ENCODE peak calls at places on chromosomes 7 and 10, in five cellular contexts. U is GM23338, K is A549, O is GM12878, V is K562. B is an unnamed sample.

GRCh38 chr10:12844796-12845524 is 156.6 kb downstream of the CCDC3 start:
- DNase-seq in U (no peak), K (peak; percentile 53), O (no peak), V (no peak), B (peak; percentile 10)

GRCh38 chr7:116528008-116528789 is 3.4 kb downstream of the CAV1 start:
- DNase-seq in U (no peak), K (peak; percentile 64), O (no peak), V (no peak), B (no peak)

GRCh38 chr10:90751107-90751997 is 106.5 kb downstream of the HTR7 start:
- DNase-seq in U (peak; percentile 82), K (peak; percentile 56), O (peak; percentile 27), V (peak; percentile 32), B (peak; percentile 49)

GRCh38 chr10:30553625-30554442 is 75.7 kb downstream of the LYZL2 start:
- DNase-seq in U (peak; percentile 85), K (peak; percentile 52), O (no peak), V (peak; percentile 71), B (peak; percentile 57)

GRCh38 chr10:62885656-62886461 is 69.7 kb upstream of the EGR2 start:
- DNase-seq in U (no peak), K (peak; percentile 51), O (no peak), V (no peak), B (peak; percentile 15)

GRCh38 chr10:74292871-74293427 is 141.9 kb downstream of the ADK start:
- DNase-seq in U (no peak), K (no peak), O (no peak), V (no peak), B (no peak)

GRCh38 chr7:107494910-107495309 is 25.1 kb downstream of the GPR22 start:
- DNase-seq in U (no peak), K (no peak), O (no peak), V (peak; percentile 68), B (no peak)

GRCh38 chr7:81206217-81206616 is 287.4 kb upstream of the SEMA3C start:
- DNase-seq in U (no peak), K (no peak), O (no peak), V (no peak), B (no peak)

GRCh38 chr10:38054361-38054797 is 39.8 kb upstream of the ZNF37A start:
- DNase-seq in U (no peak), K (no peak), O (no peak), V (no peak), B (no peak)

GRCh38 chr7:50540785-50541579 is 24.2 kb downstream of the DDC start:
- DNase-seq in U (no peak), K (no peak), O (no peak), V (peak; percentile 4), B (no peak)

GRCh38 chr7:84482476-84482875 is 287.9 kb upstream of the SEMA3A start:
- DNase-seq in U (no peak), K (no peak), O (no peak), V (no peak), B (no peak)

GRCh38 chr10:29951441-29951931 is 107.9 kb downstream of the JCAD start:
- DNase-seq in U (no peak), K (no peak), O (no peak), V (no peak), B (no peak)

GRCh38 chr10:28177944-28178637 is 124.8 kb downstream of the MPP7 start:
- DNase-seq in U (no peak), K (no peak), O (no peak), V (no peak), B (no peak)

GRCh38 chr7:10412426-10413019 is 561.1 kb upstream of the PHF14 start:
- DNase-seq in U (peak; percentile 59), K (peak; percentile 41), O (no peak), V (peak; percentile 36), B (peak; percentile 30)

GRCh38 chr10:112678581-112678980 is 231.6 kb downstream of the VTI1A start:
- DNase-seq in U (peak; percentile 49), K (no peak), O (no peak), V (no peak), B (peak; percentile 94)

GRCh38 chr10:58820386-58820785 is 307.7 kb downstream of the BICC1 start:
- DNase-seq in U (no peak), K (no peak), O (no peak), V (no peak), B (no peak)

GRCh38 chr7:99624487-99624886 is 7.7 kb downstream of the ZSCAN25 start:
- DNase-seq in U (no peak), K (no peak), O (no peak), V (no peak), B (no peak)

GRCh38 chr10:6232846-6233724 is 30.4 kb downstream of the PFKFB3 start:
- DNase-seq in U (no peak), K (no peak), O (no peak), V (no peak), B (no peak)

GRCh38 chr7:12066561-12066960 is 144.5 kb upstream of the TMEM106B start:
- DNase-seq in U (peak; percentile 1), K (peak; percentile 45), O (no peak), V (no peak), B (peak; percentile 4)

GRCh38 chr10:37747081-37747480 is 110.3 kb downstream of the ZNF248 start:
- DNase-seq in U (no peak), K (no peak), O (no peak), V (no peak), B (no peak)

GRCh38 chr10:60335708-60336107 is 54.0 kb downstream of the ANK3 start:
- DNase-seq in U (peak; percentile 25), K (peak; percentile 18), O (no peak), V (no peak), B (peak; percentile 19)

GRCh38 chr10:50471583-50471975 is 152.2 kb downstream of the SGMS1 start:
- DNase-seq in U (no peak), K (no peak), O (no peak), V (no peak), B (no peak)

GRCh38 chr10:58721781-58722180 is 209.1 kb downstream of the BICC1 start:
- DNase-seq in U (no peak), K (no peak), O (no peak), V (no peak), B (no peak)

GRCh38 chr10:4062072-4062471 is 277.1 kb upstream of the KLF6 start:
- DNase-seq in U (no peak), K (no peak), O (no peak), V (no peak), B (no peak)

GRCh38 chr7:158043461-158044155 is 544.0 kb downstream of the PTPRN2 start:
- DNase-seq in U (no peak), K (no peak), O (no peak), V (no peak), B (no peak)

GRCh38 chr10:15744217-15744865 is 24.6 kb upstream of the ITGA8 start:
- DNase-seq in U (peak; percentile 92), K (peak; percentile 71), O (no peak), V (peak; percentile 67), B (peak; percentile 64)

GRCh38 chr10:130171196-130171595 is 35.0 kb downstream of the GLRX3 start:
- DNase-seq in U (no peak), K (no peak), O (no peak), V (no peak), B (no peak)

GRCh38 chr7:135936497-135937217 is 40.5 kb downstream of the MTPN start:
- DNase-seq in U (no peak), K (no peak), O (no peak), V (no peak), B (no peak)

GRCh38 chr10:44973323-44974081 is 5.1 kb downstream of the DEPP1 start:
- DNase-seq in U (peak; percentile 64), K (no peak), O (no peak), V (no peak), B (no peak)

GRCh38 chr10:310976-311639 is 175.9 kb downstream of the ZMYND11 start:
- DNase-seq in U (no peak), K (no peak), O (no peak), V (no peak), B (no peak)
- TF ChIP-seq JUNB in U (no peak), K (no peak), O (no peak), V (no peak), B (no peak)

GRCh38 chr10:71278691-71279588 is 40.1 kb upstream of the SLC29A3 start:
- DNase-seq in U (peak; percentile 45), K (no peak), O (no peak), V (no peak), B (no peak)

GRCh38 chr10:71280825-71281224 is 38.2 kb upstream of the SLC29A3 start:
- DNase-seq in U (no peak), K (no peak), O (no peak), V (no peak), B (no peak)

GRCh38 chr10:71279590-71280170 is 39.4 kb upstream of the SLC29A3 start:
- DNase-seq in U (no peak), K (no peak), O (no peak), V (no peak), B (no peak)

GRCh38 chr10:71281646-71282322 is 37.3 kb upstream of the SLC29A3 start:
- DNase-seq in U (no peak), K (no peak), O (no peak), V (no peak), B (no peak)

DNA sequence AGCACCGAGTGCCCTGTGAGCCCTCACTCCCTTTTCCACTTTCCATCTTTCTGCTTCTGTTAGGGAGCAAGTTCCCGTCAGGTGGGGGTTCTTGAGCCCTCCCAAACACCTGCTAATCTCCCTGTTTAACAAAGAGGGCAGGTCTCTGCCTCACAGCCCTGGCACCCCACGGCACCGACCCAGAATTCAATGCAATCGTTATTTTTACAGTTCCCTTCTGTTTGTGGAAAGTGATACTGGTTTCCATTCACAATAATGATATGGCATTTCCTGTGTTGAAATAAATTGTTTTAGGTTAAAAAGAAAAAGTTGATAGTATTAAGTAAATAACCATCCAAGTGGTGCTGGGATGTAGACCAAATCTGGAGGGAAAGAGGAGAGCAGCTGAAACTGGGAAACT is 38.8 kb upstream of the SLC29A3 start:
- DNase-seq in U (no peak), K (no peak), O (no peak), V (no peak), B (no peak)
- TF ChIP-seq JUNB in U (no peak), K (no peak), O (no peak), V (no peak), B (no peak)

GRCh38 chr7:123770378-123770777 is 21.6 kb upstream of the WASL start:
- DNase-seq in U (no peak), K (peak; percentile 84), O (no peak), V (no peak), B (peak; percentile 25)

GRCh38 chr7:123768493-123768892 is 19.7 kb upstream of the WASL start:
- DNase-seq in U (no peak), K (no peak), O (no peak), V (no peak), B (no peak)

GRCh38 chr7:123771256-123771655 is 22.5 kb upstream of the WASL start:
- DNase-seq in U (no peak), K (no peak), O (no peak), V (no peak), B (no peak)

GRCh38 chr7:123771846-123772245 is 23.0 kb upstream of the WASL start:
- DNase-seq in U (no peak), K (no peak), O (no peak), V (no peak), B (no peak)

GRCh38 chr7:123769371-123769770 is 20.6 kb upstream of the WASL start:
- DNase-seq in U (no peak), K (peak; percentile 89), O (no peak), V (no peak), B (peak; percentile 22)
- TF ChIP-seq JUNB in U (no peak), K (no peak), O (no peak), V (no peak), B (no peak)

GRCh38 chr10:22573820-22574569 is 140.4 kb downstream of the PIP4K2A start:
- DNase-seq in U (peak; percentile 70), K (peak; percentile 27), O (no peak), V (peak; percentile 32), B (peak; percentile 28)
- TF ChIP-seq JUNB in U (no peak), K (no peak), O (no peak), V (no peak), B (no peak)

B was measured in HepG2.